ENCODE peak calls at places on chromosomes 4 and X, in nine cellular contexts. O is BJ, L is GM20000, M is EL, R is sigmoid colon, P is NCI-H187, I is ecto neural progenitor cell, Z is activated T-helper 1 cell treated with Interleukin-2 at 50 U/mL for 16 hours, A is HFF-Myc. G is an unnamed sample.

GRCh38 chr4:112083587-112084347 is 61.5 kb upstream of the FAM241A start:
- DNase-seq in P (no peak), R (no peak), A (no peak), Z (no peak), L (no peak), O (no peak), M (peak; percentile 18), I (no peak), G (no peak)

GRCh38 chr4:76311896-76312331 is 5.4 kb downstream of the STBD1 start:
- DNase-seq in P (no peak), A (no peak), R (no peak), M (no peak), O (no peak), I (no peak), L (no peak), Z (no peak), G (no peak)

GRCh38 chr4:101500742-101501141 is 153.4 kb upstream of the PPP3CA start:
- DNase-seq in Z (no peak), I (no peak), L (no peak), P (no peak), M (no peak), O (no peak), R (no peak), A (no peak), G (no peak)

GRCh38 chr4:7938513-7939376 is 916 bp downstream of the AFAP1 start:
- DNase-seq in P (no peak), O (no peak), A (no peak), L (no peak), M (peak; percentile 58), I (no peak), R (peak; percentile 76), Z (peak; percentile 11), G (no peak)

GRCh38 chr4:181860157-181860556 is 383.0 kb upstream of the TENM3 start:
- DNase-seq in I (no peak), L (no peak), A (peak; percentile 20), Z (no peak), P (no peak), O (peak; percentile 44), R (no peak), M (peak; percentile 22), G (no peak)

GRCh38 chr4:15771419-15772058 is 6.6 kb upstream of the CD38 start:
- DNase-seq in P (no peak), M (no peak), O (no peak), Z (no peak), L (no peak), A (no peak), R (no peak), I (no peak), G (no peak)

GRCh38 chr4:140266958-140267568 is 106.4 kb upstream of the SCOC start:
- DNase-seq in I (no peak), Z (no peak), L (no peak), R (no peak), M (peak; percentile 70), P (no peak), O (no peak), A (peak; percentile 56), G (no peak)

GRCh38 chr4:37715889-37716402 is 29.8 kb upstream of the RELL1 start:
- DNase-seq in Z (no peak), O (no peak), L (peak; percentile 39), A (no peak), R (no peak), I (no peak), P (no peak), M (no peak), G (no peak)

GRCh38 chr4:25439913-25440477 is 62.9 kb downstream of the ANAPC4 start:
- DNase-seq in O (no peak), A (peak; percentile 56), P (peak; percentile 81), M (peak; percentile 71), R (no peak), Z (no peak), L (peak; percentile 70), I (peak; percentile 64), G (peak; percentile 57)

GRCh38 chr4:119655111-119655837 is 26.7 kb upstream of the PDE5A start:
- DNase-seq in R (no peak), M (no peak), Z (no peak), A (no peak), I (no peak), L (no peak), P (no peak), O (no peak), G (no peak)

GRCh38 chr4:41058426-41058825 is 155.9 kb downstream of the APBB2 start:
- DNase-seq in M (peak; percentile 73), R (no peak), P (no peak), I (no peak), O (no peak), L (no peak), A (no peak), Z (no peak), G (no peak)

GRCh38 chrX:132614297-132614696 is 125.5 kb upstream of the MBNL3 start:
- DNase-seq in Z (no peak), R (no peak), L (peak; percentile 3), A (no peak), O (no peak), M (no peak), P (no peak), I (no peak), G (no peak)

GRCh38 chrX:148874621-148875020 is 374.2 kb downstream of the AFF2 start:
- DNase-seq in A (no peak), R (no peak), L (no peak), M (peak; percentile 10), O (no peak), Z (no peak), P (no peak), I (no peak), G (no peak)

GRCh38 chr4:179328627-179329026 is 1886.4 kb upstream of the AGA start:
- DNase-seq in M (no peak), I (no peak), P (no peak), R (no peak), A (no peak), L (no peak), Z (no peak), O (no peak), G (no peak)

GRCh38 chrX:129606918-129607317 is 47.8 kb downstream of the APLN start:
- DNase-seq in R (peak; percentile 72), L (peak; percentile 37), Z (peak; percentile 19), M (peak; percentile 47), P (peak; percentile 55), O (no peak), A (peak; percentile 30), I (no peak), G (peak; percentile 58)

GRCh38 chr4:153495480-153496206 is 29.5 kb downstream of the TMEM131L start:
- DNase-seq in A (no peak), L (no peak), Z (no peak), M (no peak), O (no peak), I (no peak), P (no peak), R (no peak), G (no peak)

GRCh38 chr4:111070390-111070789 is 447.5 kb upstream of the PITX2 start:
- DNase-seq in A (no peak), I (no peak), P (no peak), Z (no peak), O (no peak), L (no peak), M (peak; percentile 2), R (no peak), G (no peak)

GRCh38 chrX:46268429-46268828 is 276.8 kb downstream of the ZNF674 start:
- DNase-seq in M (peak; percentile 57), R (no peak), L (no peak), I (no peak), O (no peak), Z (no peak), P (no peak), A (no peak), G (no peak)

GRCh38 chrX:51336584-51336983 is 4.0 kb downstream of the NUDT10 start:
- DNase-seq in O (no peak), A (no peak), I (no peak), L (peak; percentile 37), P (no peak), R (no peak), Z (no peak), M (peak; percentile 5), G (peak; percentile 3)

GRCh38 chr4:5292091-5292490 is 240.8 kb downstream of the STK32B start:
- DNase-seq in I (no peak), R (no peak), P (no peak), O (no peak), L (no peak), M (no peak), Z (no peak), A (no peak), G (no peak)

GRCh38 chr4:17189322-17189721 is 290.9 kb upstream of the LDB2 start:
- DNase-seq in A (peak; percentile 59), P (no peak), R (no peak), I (no peak), Z (no peak), O (peak; percentile 36), M (peak; percentile 19), L (no peak), G (no peak)

GRCh38 chrX:21382715-21383114 is 8.5 kb downstream of the CNKSR2 start:
- DNase-seq in O (no peak), M (no peak), I (no peak), R (no peak), Z (no peak), L (no peak), A (no peak), P (no peak), G (no peak)

GRCh38 chrX:154384284-154384892 is 5.3 kb downstream of the EMD start:
- DNase-seq in I (no peak), R (peak; percentile 64), Z (no peak), O (no peak), A (no peak), P (no peak), L (no peak), M (no peak), G (no peak)

GRCh38 chrX:69556094-69557011 is 52.2 kb downstream of the NALF2 start:
- DNase-seq in A (peak; percentile 4), M (peak; percentile 0), L (no peak), P (no peak), Z (no peak), I (no peak), R (no peak), O (no peak), G (no peak)

GRCh38 chrX:73262991-73263390 is 48.3 kb upstream of the NAP1L2 start:
- DNase-seq in I (no peak), P (no peak), L (no peak), A (no peak), Z (no peak), M (peak; percentile 1), R (no peak), O (no peak), G (no peak)

GRCh38 chr4:176340871-176341685 is 21.3 kb downstream of the SPCS3 start:
- DNase-seq in M (peak; percentile 60), R (no peak), I (no peak), O (no peak), Z (no peak), L (peak; percentile 28), A (no peak), P (no peak), G (no peak)

GRCh38 chr4:112085156-112086035 is 59.9 kb upstream of the FAM241A start:
- DNase-seq in R (no peak), M (no peak), Z (no peak), A (no peak), L (no peak), P (no peak), O (no peak), I (no peak), G (no peak)

GRCh38 chr4:52822583-52823477 is 39.3 kb upstream of the RASL11B start:
- DNase-seq in P (no peak), O (peak; percentile 81), Z (no peak), I (no peak), M (peak; percentile 73), A (peak; percentile 91), L (no peak), R (no peak), G (no peak)

GRCh38 chr4:185771696-185772390 is 40.2 kb downstream of the SORBS2 start:
- DNase-seq in A (no peak), O (no peak), L (no peak), P (no peak), R (no peak), Z (no peak), I (no peak), M (peak; percentile 18), G (no peak)

GRCh38 chr4:86910820-86911684 is 18.8 kb upstream of the C4orf36 start:
- DNase-seq in M (no peak), L (no peak), I (no peak), R (no peak), O (no peak), A (no peak), P (no peak), Z (no peak), G (no peak)

GRCh38 chr4:70613182-70613892 is 15.2 kb upstream of the ENAM start:
- DNase-seq in O (no peak), Z (no peak), I (no peak), A (no peak), L (no peak), M (no peak), R (no peak), P (no peak), G (no peak)